ENCODE peak calls at places on chromosomes 3 and 15, in nine cellular contexts. One of them, this sample, is unnamed.

GRCh38 chr15:78841307-78841706 is 30.0 kb upstream of the ADAMTS7 start:
- DNase-seq in astrocyte of the cerebellum: no peak
- DNase-seq in left ventricle myocardium inferior: no peak
- DNase-seq in AG04450: no peak
- DNase-seq in IMR-90: no peak
- DNase-seq in OCI-LY7: no peak
- DNase-seq in Peyer's patch: no peak
- DNase-seq in epithelial cell of proximal tubule: no peak
- DNase-seq in PC-9: no peak
- DNase-seq in this sample: no peak

GRCh38 chr3:102141096-102141912 is 292.0 kb downstream of the NFKBIZ start:
- DNase-seq in left ventricle myocardium inferior: no peak
- DNase-seq in AG04450: no peak
- DNase-seq in IMR-90: peak; percentile 67
- DNase-seq in PC-9: no peak
- DNase-seq in OCI-LY7: no peak
- DNase-seq in epithelial cell of proximal tubule: no peak
- DNase-seq in astrocyte of the cerebellum: no peak
- DNase-seq in Peyer's patch: no peak
- DNase-seq in this sample: no peak

GRCh38 chr3:126034481-126035361 is 49.2 kb downstream of the SLC41A3 start:
- DNase-seq in astrocyte of the cerebellum: no peak
- DNase-seq in IMR-90: peak; percentile 43
- DNase-seq in left ventricle myocardium inferior: no peak
- DNase-seq in PC-9: no peak
- DNase-seq in Peyer's patch: no peak
- DNase-seq in epithelial cell of proximal tubule: no peak
- DNase-seq in OCI-LY7: no peak
- DNase-seq in AG04450: no peak
- DNase-seq in this sample: no peak

GRCh38 chr15:39801641-39802309 is 19.1 kb upstream of the FSIP1 start:
- DNase-seq in AG04450: no peak
- DNase-seq in IMR-90: no peak
- DNase-seq in OCI-LY7: peak; percentile 38
- DNase-seq in astrocyte of the cerebellum: no peak
- DNase-seq in PC-9: no peak
- DNase-seq in epithelial cell of proximal tubule: no peak
- DNase-seq in left ventricle myocardium inferior: no peak
- DNase-seq in Peyer's patch: no peak
- DNase-seq in this sample: no peak

GRCh38 chr3:63795438-63795837 is 23.7 kb upstream of the C3orf49 start:
- DNase-seq in epithelial cell of proximal tubule: no peak
- DNase-seq in Peyer's patch: no peak
- DNase-seq in PC-9: no peak
- DNase-seq in IMR-90: no peak
- DNase-seq in AG04450: no peak
- DNase-seq in OCI-LY7: no peak
- DNase-seq in astrocyte of the cerebellum: no peak
- DNase-seq in left ventricle myocardium inferior: no peak
- DNase-seq in this sample: no peak

GRCh38 chr3:131564812-131565211 is 62.0 kb upstream of the MRPL3 start:
- DNase-seq in AG04450: no peak
- DNase-seq in epithelial cell of proximal tubule: no peak
- DNase-seq in left ventricle myocardium inferior: no peak
- DNase-seq in IMR-90: no peak
- DNase-seq in PC-9: peak; percentile 20
- DNase-seq in Peyer's patch: no peak
- DNase-seq in OCI-LY7: no peak
- DNase-seq in astrocyte of the cerebellum: no peak
- DNase-seq in this sample: no peak

GRCh38 chr3:50246517-50246954 is 10.5 kb downstream of the GNAI2 start:
- DNase-seq in PC-9: peak; percentile 80
- DNase-seq in AG04450: no peak
- DNase-seq in IMR-90: peak; percentile 92
- DNase-seq in astrocyte of the cerebellum: peak; percentile 95
- DNase-seq in epithelial cell of proximal tubule: no peak
- DNase-seq in OCI-LY7: peak; percentile 85
- DNase-seq in Peyer's patch: no peak
- DNase-seq in left ventricle myocardium inferior: peak; percentile 50
- DNase-seq in this sample: peak; percentile 65

GRCh38 chr3:139830817-139831216 is 104.2 kb upstream of the CLSTN2 start:
- DNase-seq in Peyer's patch: no peak
- DNase-seq in AG04450: no peak
- DNase-seq in PC-9: no peak
- DNase-seq in OCI-LY7: no peak
- DNase-seq in left ventricle myocardium inferior: peak; percentile 72
- DNase-seq in astrocyte of the cerebellum: no peak
- DNase-seq in epithelial cell of proximal tubule: no peak
- DNase-seq in IMR-90: no peak
- DNase-seq in this sample: no peak

GRCh38 chr3:47250309-47251060 is 32.1 kb downstream of the KIF9 start:
- DNase-seq in left ventricle myocardium inferior: peak; percentile 27
- DNase-seq in AG04450: no peak
- DNase-seq in Peyer's patch: no peak
- DNase-seq in IMR-90: peak; percentile 23
- DNase-seq in OCI-LY7: peak; percentile 54
- DNase-seq in astrocyte of the cerebellum: no peak
- DNase-seq in PC-9: peak; percentile 41
- DNase-seq in epithelial cell of proximal tubule: no peak
- DNase-seq in this sample: no peak

GRCh38 chr15:49438970-49439631 is 16.1 kb downstream of the FGF7 start:
- DNase-seq in PC-9: no peak
- DNase-seq in AG04450: no peak
- DNase-seq in Peyer's patch: no peak
- DNase-seq in OCI-LY7: peak; percentile 20
- DNase-seq in astrocyte of the cerebellum: no peak
- DNase-seq in left ventricle myocardium inferior: peak; percentile 31
- DNase-seq in IMR-90: no peak
- DNase-seq in epithelial cell of proximal tubule: no peak
- DNase-seq in this sample: no peak

GRCh38 chr3:30613135-30613825 is 6.9 kb downstream of the TGFBR2 start:
- DNase-seq in Peyer's patch: no peak
- DNase-seq in epithelial cell of proximal tubule: no peak
- DNase-seq in PC-9: no peak
- DNase-seq in IMR-90: no peak
- DNase-seq in astrocyte of the cerebellum: no peak
- DNase-seq in left ventricle myocardium inferior: no peak
- DNase-seq in AG04450: no peak
- DNase-seq in OCI-LY7: no peak
- DNase-seq in this sample: no peak

GRCh38 chr3:39541917-39542329 is 74.4 kb downstream of the MOBP start:
- DNase-seq in epithelial cell of proximal tubule: no peak
- DNase-seq in PC-9: no peak
- DNase-seq in OCI-LY7: peak; percentile 6
- DNase-seq in IMR-90: peak; percentile 8
- DNase-seq in AG04450: no peak
- DNase-seq in left ventricle myocardium inferior: no peak
- DNase-seq in astrocyte of the cerebellum: no peak
- DNase-seq in Peyer's patch: no peak
- DNase-seq in this sample: no peak

GRCh38 chr3:129596194-129597086 is 10.0 kb downstream of the PLXND1 start:
- DNase-seq in AG04450: peak; percentile 77
- DNase-seq in Peyer's patch: no peak
- DNase-seq in PC-9: peak; percentile 54
- DNase-seq in OCI-LY7: no peak
- DNase-seq in astrocyte of the cerebellum: peak; percentile 78
- DNase-seq in left ventricle myocardium inferior: peak; percentile 92
- DNase-seq in epithelial cell of proximal tubule: no peak
- DNase-seq in IMR-90: peak; percentile 96
- DNase-seq in this sample: peak; percentile 81

GRCh38 chr15:55133972-55134371 is 62.8 kb downstream of the RSL24D1 start:
- DNase-seq in OCI-LY7: no peak
- DNase-seq in astrocyte of the cerebellum: no peak
- DNase-seq in AG04450: no peak
- DNase-seq in PC-9: no peak
- DNase-seq in Peyer's patch: no peak
- DNase-seq in left ventricle myocardium inferior: no peak
- DNase-seq in IMR-90: no peak
- DNase-seq in epithelial cell of proximal tubule: no peak
- DNase-seq in this sample: no peak

GRCh38 chr3:184332370-184333090 is 4.9 kb upstream of the FAM131A start:
- DNase-seq in PC-9: peak; percentile 67
- DNase-seq in left ventricle myocardium inferior: no peak
- DNase-seq in AG04450: peak; percentile 81
- DNase-seq in OCI-LY7: no peak
- DNase-seq in astrocyte of the cerebellum: peak; percentile 79
- DNase-seq in IMR-90: peak; percentile 95
- DNase-seq in epithelial cell of proximal tubule: peak; percentile 74
- DNase-seq in Peyer's patch: no peak
- DNase-seq in this sample: peak; percentile 74

GRCh38 chr3:176759815-176760506 is 437.3 kb downstream of the TBL1XR1 start:
- DNase-seq in Peyer's patch: no peak
- DNase-seq in PC-9: no peak
- DNase-seq in AG04450: no peak
- DNase-seq in left ventricle myocardium inferior: no peak
- DNase-seq in epithelial cell of proximal tubule: no peak
- DNase-seq in OCI-LY7: no peak
- DNase-seq in astrocyte of the cerebellum: no peak
- DNase-seq in IMR-90: no peak
- DNase-seq in this sample: no peak

GRCh38 chr3:24829011-24829581 is 334.4 kb upstream of the THRB start:
- DNase-seq in epithelial cell of proximal tubule: no peak
- DNase-seq in OCI-LY7: no peak
- DNase-seq in left ventricle myocardium inferior: peak; percentile 38
- DNase-seq in astrocyte of the cerebellum: no peak
- DNase-seq in AG04450: no peak
- DNase-seq in Peyer's patch: peak; percentile 53
- DNase-seq in IMR-90: no peak
- DNase-seq in PC-9: no peak
- DNase-seq in this sample: no peak

GRCh38 chr15:79466488-79466887 is 34.4 kb downstream of the MINAR1 start:
- DNase-seq in Peyer's patch: no peak
- DNase-seq in PC-9: no peak
- DNase-seq in astrocyte of the cerebellum: no peak
- DNase-seq in epithelial cell of proximal tubule: no peak
- DNase-seq in OCI-LY7: no peak
- DNase-seq in left ventricle myocardium inferior: no peak
- DNase-seq in IMR-90: no peak
- DNase-seq in AG04450: no peak
- DNase-seq in this sample: no peak

GRCh38 chr3:65252266-65252665 is 564.5 kb upstream of the ADAMTS9 start:
- DNase-seq in left ventricle myocardium inferior: no peak
- DNase-seq in epithelial cell of proximal tubule: peak; percentile 23
- DNase-seq in AG04450: no peak
- DNase-seq in IMR-90: no peak
- DNase-seq in OCI-LY7: no peak
- DNase-seq in PC-9: no peak
- DNase-seq in astrocyte of the cerebellum: no peak
- DNase-seq in Peyer's patch: no peak
- DNase-seq in this sample: no peak

GRCh38 chr3:111652492-111653180 is 57.5 kb upstream of the ZBED2 start:
- DNase-seq in IMR-90: no peak
- DNase-seq in astrocyte of the cerebellum: no peak
- DNase-seq in AG04450: no peak
- DNase-seq in OCI-LY7: no peak
- DNase-seq in epithelial cell of proximal tubule: no peak
- DNase-seq in Peyer's patch: no peak
- DNase-seq in PC-9: no peak
- DNase-seq in left ventricle myocardium inferior: no peak
- DNase-seq in this sample: no peak

GRCh38 chr15:53305101-53305500 is 454.4 kb downstream of the WDR72 start:
- DNase-seq in PC-9: no peak
- DNase-seq in astrocyte of the cerebellum: no peak
- DNase-seq in Peyer's patch: no peak
- DNase-seq in OCI-LY7: no peak
- DNase-seq in left ventricle myocardium inferior: no peak
- DNase-seq in AG04450: no peak
- DNase-seq in IMR-90: no peak
- DNase-seq in epithelial cell of proximal tubule: no peak
- DNase-seq in this sample: no peak
- H3K4me3 ChIP-seq in PC-9: no peak overlapping the region
- H3K4me3 ChIP-seq in astrocyte of the cerebellum: no peak overlapping the region
- H3K4me3 ChIP-seq in Peyer's patch: no peak overlapping the region
- H3K4me3 ChIP-seq in OCI-LY7: no peak overlapping the region
- H3K4me3 ChIP-seq in left ventricle myocardium inferior: no peak overlapping the region
- H3K4me3 ChIP-seq in AG04450: no peak overlapping the region
- H3K4me3 ChIP-seq in IMR-90: no peak overlapping the region
- H3K4me3 ChIP-seq in epithelial cell of proximal tubule: no peak overlapping the region
- H3K4me3 ChIP-seq in this sample: no peak overlapping the region

DNA sequence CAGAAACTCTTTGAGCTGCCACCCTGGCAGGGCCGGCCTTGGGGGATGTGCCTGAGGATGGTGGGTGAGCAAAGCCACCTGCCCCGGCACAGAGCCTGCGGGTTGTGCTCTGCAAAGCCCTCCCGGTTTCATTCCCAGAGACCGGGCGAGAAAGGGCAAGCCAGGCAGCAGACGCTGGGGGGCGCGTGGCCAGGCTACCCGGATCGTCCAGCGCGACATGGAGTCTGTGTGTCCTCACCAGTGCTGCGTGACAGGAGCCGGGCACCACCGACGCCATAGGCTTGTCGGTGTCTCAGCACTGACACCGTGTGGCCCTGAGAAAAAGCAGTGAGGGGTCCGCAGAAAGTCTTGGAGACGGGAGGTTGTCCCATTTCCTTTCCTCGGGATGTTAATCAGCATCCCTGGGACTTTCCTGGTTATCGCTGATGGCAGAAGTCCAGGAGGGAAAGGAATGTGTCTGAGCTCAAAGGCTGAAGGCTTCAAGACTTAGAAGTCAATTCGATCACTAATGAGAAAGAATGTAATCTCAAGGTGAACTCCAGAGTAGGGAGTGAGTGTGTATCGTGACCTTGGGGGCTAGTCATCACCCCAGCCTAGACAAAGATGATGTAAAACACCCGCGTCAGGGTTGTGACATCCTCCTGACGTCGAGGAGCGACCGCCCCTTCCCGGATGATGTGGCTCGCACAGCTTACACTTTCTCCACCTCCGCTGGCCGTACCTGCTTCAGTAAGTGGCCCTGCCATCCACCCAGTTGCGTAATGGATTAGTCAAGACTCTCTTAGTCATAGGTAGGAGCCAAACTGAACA is 36.3 kb upstream of the PLA2G4E start:
- DNase-seq in left ventricle myocardium inferior: peak; percentile 73
- DNase-seq in epithelial cell of proximal tubule: peak; percentile 80
- DNase-seq in OCI-LY7: peak; percentile 33
- DNase-seq in PC-9: peak; percentile 85
- DNase-seq in AG04450: no peak
- DNase-seq in Peyer's patch: peak; percentile 80
- DNase-seq in astrocyte of the cerebellum: peak; percentile 16
- DNase-seq in IMR-90: peak; percentile 62
- DNase-seq in this sample: no peak
- TF ChIP-seq CTCF in left ventricle myocardium inferior: peak; percentile 80
- TF ChIP-seq CTCF in epithelial cell of proximal tubule: peak; percentile 67
- TF ChIP-seq CTCF in OCI-LY7: peak; percentile 75
- TF ChIP-seq CTCF in PC-9: peak; percentile 61
- TF ChIP-seq CTCF in AG04450: peak; percentile 56
- TF ChIP-seq CTCF in Peyer's patch: peak; percentile 65
- TF ChIP-seq CTCF in astrocyte of the cerebellum: peak; percentile 65
- TF ChIP-seq CTCF in IMR-90: peak; percentile 52
- TF ChIP-seq CTCF in this sample: peak; percentile 59

GRCh38 chr15:96337991-96338771 is 7.7 kb downstream of the NR2F2 start:
- DNase-seq in Peyer's patch: no peak
- DNase-seq in epithelial cell of proximal tubule: no peak
- DNase-seq in left ventricle myocardium inferior: no peak
- DNase-seq in IMR-90: no peak
- DNase-seq in OCI-LY7: no peak
- DNase-seq in PC-9: no peak
- DNase-seq in astrocyte of the cerebellum: no peak
- DNase-seq in AG04450: no peak
- DNase-seq in this sample: no peak
- H3K4me3 ChIP-seq in Peyer's patch: peak overlapping the region; percentile 63
- H3K4me3 ChIP-seq in epithelial cell of proximal tubule: peak overlapping the region; percentile 83
- H3K4me3 ChIP-seq in left ventricle myocardium inferior: peak overlapping the region; percentile 88
- H3K4me3 ChIP-seq in IMR-90: peak overlapping the region; percentile 84
- H3K4me3 ChIP-seq in OCI-LY7: no peak overlapping the region
- H3K4me3 ChIP-seq in PC-9: peak overlapping the region; percentile 7
- H3K4me3 ChIP-seq in astrocyte of the cerebellum: peak overlapping the region; percentile 95
- H3K4me3 ChIP-seq in AG04450: peak overlapping the region; percentile 75
- H3K4me3 ChIP-seq in this sample: peak overlapping the region; percentile 96

GRCh38 chr15:74901612-74902063 is 5.0 kb downstream of the FAM219B start:
- DNase-seq in Peyer's patch: peak; percentile 61
- DNase-seq in PC-9: peak; percentile 71
- DNase-seq in AG04450: peak; percentile 26
- DNase-seq in epithelial cell of proximal tubule: no peak
- DNase-seq in left ventricle myocardium inferior: peak; percentile 36
- DNase-seq in IMR-90: peak; percentile 46
- DNase-seq in astrocyte of the cerebellum: no peak
- DNase-seq in OCI-LY7: peak; percentile 72
- DNase-seq in this sample: no peak
- TF ChIP-seq CTCF in Peyer's patch: peak; percentile 90
- TF ChIP-seq CTCF in PC-9: peak; percentile 96
- TF ChIP-seq CTCF in AG04450: peak; percentile 85
- TF ChIP-seq CTCF in epithelial cell of proximal tubule: peak; percentile 85
- TF ChIP-seq CTCF in left ventricle myocardium inferior: peak; percentile 97
- TF ChIP-seq CTCF in IMR-90: peak; percentile 77
- TF ChIP-seq CTCF in astrocyte of the cerebellum: peak; percentile 85
- TF ChIP-seq CTCF in OCI-LY7: peak; percentile 99
- TF ChIP-seq CTCF in this sample: peak; percentile 62